ENCODE peak calls at places on chromosome 2, in five cellular contexts. M, G, P, F and B are unnamed samples.

GRCh38 chr2:73080321-73081131 is 9.0 kb upstream of the SFXN5 start:
- DNase-seq in F (no peak), G (no peak), M (no peak), P (no peak), B (peak; percentile 72)

GRCh38 chr2:101200714-101201113 is 49.5 kb upstream of the TBC1D8 start:
- DNase-seq in G (no peak), F (no peak), M (no peak), P (no peak), B (no peak)

GRCh38 chr2:123359636-123360035 is 665.5 kb upstream of the CNTNAP5 start:
- DNase-seq in M (no peak), F (no peak), P (no peak), G (no peak), B (no peak)

GRCh38 chr2:42775812-42776211 is 11.9 kb upstream of the OXER1 start:
- DNase-seq in M (no peak), F (no peak), P (no peak), G (no peak), B (no peak)

GRCh38 chr2:151238527-151239487 is 22.9 kb downstream of the RBM43 start:
- DNase-seq in F (no peak), M (peak; percentile 70), P (peak; percentile 61), G (no peak), B (no peak)

GRCh38 chr2:30115141-30115980 is 31.4 kb upstream of the YPEL5 start:
- DNase-seq in G (peak; percentile 87), F (peak; percentile 93), M (peak; percentile 79), P (peak; percentile 92), B (peak; percentile 78)

GRCh38 chr2:7639476-7639875 is 722.3 kb downstream of the RNF144A start:
- DNase-seq in P (no peak), G (peak; percentile 67), M (peak; percentile 23), F (no peak), B (no peak)

GRCh38 chr2:46878886-46879285 is 36.7 kb downstream of the MCFD2 start:
- DNase-seq in M (peak; percentile 54), F (no peak), P (no peak), G (no peak), B (no peak)

GRCh38 chr2:219459460-219460311 is 25.0 kb downstream of the SPEG start:
- DNase-seq in F (peak; percentile 94), G (peak; percentile 59), P (peak; percentile 80), M (peak; percentile 54), B (no peak)

GRCh38 chr2:171893196-171893823 is 734 bp downstream of the SLC25A12 start:
- DNase-seq in G (no peak), M (no peak), P (no peak), F (no peak), B (no peak)

GRCh38 chr2:171889808-171890207 is 4.2 kb downstream of the SLC25A12 start:
- DNase-seq in F (no peak), M (no peak), G (no peak), P (no peak), B (no peak)

GRCh38 chr2:171895781-171896180 is 1.7 kb upstream of the SLC25A12 start:
- DNase-seq in P (no peak), F (no peak), G (no peak), M (no peak), B (no peak)

GRCh38 chr2:171893824-171894611 is at the start of gene SLC25A12:
- DNase-seq in P (peak; percentile 92), F (peak; percentile 83), G (peak; percentile 87), M (peak; percentile 87), B (peak; percentile 96)

DNA sequence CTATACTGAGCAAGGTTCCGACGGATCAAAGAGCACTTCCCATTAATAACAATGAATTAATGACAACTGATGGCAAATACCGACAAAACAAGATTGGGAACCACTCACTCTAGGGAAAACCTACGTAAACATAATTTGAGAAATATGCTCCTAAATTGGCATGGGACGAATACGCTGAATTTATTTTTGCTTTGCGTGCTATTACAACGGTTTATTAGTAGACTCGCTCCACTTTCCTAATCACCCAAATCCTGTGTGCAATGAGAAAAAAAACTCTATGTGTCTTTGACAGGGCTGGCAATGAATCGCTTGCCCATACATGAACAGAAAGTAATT is 536 bp upstream of the SLC25A12 start:
- DNase-seq in P (no peak), G (no peak), F (no peak), M (no peak), B (no peak)
- H3K27ac ChIP-seq in P (peak overlapping the region; percentile 89), G (peak overlapping the region; percentile 88), F (no peak overlapping the region), M (no peak overlapping the region), B (peak overlapping the region; percentile 90)

GRCh38 chr2:75561566-75562512 is 1.1 kb upstream of the EVA1A start:
- DNase-seq in F (no peak), G (no peak), M (no peak), P (peak; percentile 21), B (no peak)

GRCh38 chr2:75559633-75560021 is 1.1 kb downstream of the EVA1A start:
- DNase-seq in F (no peak), P (no peak), M (no peak), G (no peak), B (no peak)

GRCh38 chr2:75562513-75562864 is 1.8 kb upstream of the EVA1A start:
- DNase-seq in P (peak; percentile 49), G (no peak), F (no peak), M (no peak), B (no peak)

GRCh38 chr2:75560022-75560767 is 544 bp downstream of the EVA1A start:
- DNase-seq in F (peak; percentile 73), G (no peak), M (no peak), P (peak; percentile 51), B (no peak)

GRCh38 chr2:75560768-75561565 is at the start of gene EVA1A:
- DNase-seq in P (peak; percentile 66), F (no peak), M (no peak), G (no peak), B (no peak)
- TF ChIP-seq POLR2A in P (no peak), F (no peak), M (no peak), G (no peak), B (no peak)

GRCh38 chr2:240238201-240238600 is 97.7 kb upstream of the OTOS start:
- DNase-seq in G (no peak), P (no peak), M (peak; percentile 12), F (no peak), B (no peak)
- H3K4me3 ChIP-seq in G (no peak overlapping the region), P (no peak overlapping the region), M (no peak overlapping the region), F (no peak overlapping the region), B (no peak overlapping the region)

GRCh38 chr2:239278361-239278760 is 122.5 kb downstream of the HDAC4 start:
- DNase-seq in F (no peak), M (peak; percentile 10), G (no peak), P (peak; percentile 9), B (peak; percentile 23)

GRCh38 chr2:239277401-239278085 is 123.3 kb downstream of the HDAC4 start:
- DNase-seq in M (peak; percentile 11), P (peak; percentile 13), G (peak; percentile 22), F (no peak), B (peak; percentile 66)

GRCh38 chr2:239275871-239276812 is 124.7 kb downstream of the HDAC4 start:
- DNase-seq in G (peak; percentile 35), P (peak; percentile 61), F (no peak), M (peak; percentile 39), B (peak; percentile 82)

GRCh38 chr2:239275037-239275685 is 125.7 kb downstream of the HDAC4 start:
- DNase-seq in P (peak; percentile 49), G (peak; percentile 69), F (no peak), M (peak; percentile 84), B (peak; percentile 93)

GRCh38 chr2:239276813-239277193 is 124.0 kb downstream of the HDAC4 start:
- DNase-seq in G (peak; percentile 24), F (no peak), P (no peak), M (peak; percentile 5), B (peak; percentile 66)
- H3K27ac ChIP-seq in G (peak overlapping the region; percentile 84), F (no peak overlapping the region), P (no peak overlapping the region), M (no peak overlapping the region), B (peak overlapping the region; percentile 90)